ENCODE peak calls at places on chromosomes 4 and X, in ten cellular contexts. One of them, this sample, is unnamed.

GRCh38 chrX:21374994-21375794 is 976 bp downstream of the CNKSR2 start:
- DNase-seq in NCI-H345: no peak
- DNase-seq in stimulated activated CD8-positive, alpha-beta memory T cell treated with anti-CD3 and anti-CD28 coated beads, Interleukin-12 subunit alpha, Interleukin-12 subunit beta, amount 100 ng/mL, for 4 hours: no peak
- DNase-seq in hepatic stellate cell: no peak
- DNase-seq in ELF-1: peak
- DNase-seq in endothelial cell: peak
- DNase-seq in kidney tubule cell: no peak
- DNase-seq in T-helper 22 cell: no peak
- DNase-seq in colonic mucosa: no peak
- DNase-seq in tibial nerve: no peak
- DNase-seq in this sample: no peak

GRCh38 chr4:81694514-81694913 is 222.8 kb upstream of the RASGEF1B start:
- DNase-seq in NCI-H345: no peak
- DNase-seq in stimulated activated CD8-positive, alpha-beta memory T cell treated with anti-CD3 and anti-CD28 coated beads, Interleukin-12 subunit alpha, Interleukin-12 subunit beta, amount 100 ng/mL, for 4 hours: no peak
- DNase-seq in hepatic stellate cell: no peak
- DNase-seq in ELF-1: no peak
- DNase-seq in endothelial cell: no peak
- DNase-seq in kidney tubule cell: no peak
- DNase-seq in T-helper 22 cell: no peak
- DNase-seq in colonic mucosa: no peak
- DNase-seq in tibial nerve: no peak
- DNase-seq in this sample: no peak

GRCh38 chr4:32798471-32798870 is 2078.3 kb downstream of the PCDH7 start:
- DNase-seq in NCI-H345: no peak
- DNase-seq in stimulated activated CD8-positive, alpha-beta memory T cell treated with anti-CD3 and anti-CD28 coated beads, Interleukin-12 subunit alpha, Interleukin-12 subunit beta, amount 100 ng/mL, for 4 hours: no peak
- DNase-seq in hepatic stellate cell: no peak
- DNase-seq in ELF-1: no peak
- DNase-seq in endothelial cell: no peak
- DNase-seq in kidney tubule cell: no peak
- DNase-seq in T-helper 22 cell: no peak
- DNase-seq in colonic mucosa: no peak
- DNase-seq in tibial nerve: no peak
- DNase-seq in this sample: no peak

GRCh38 chr4:5839751-5840674 is 52.9 kb downstream of the CRMP1 start:
- DNase-seq in NCI-H345: no peak
- DNase-seq in stimulated activated CD8-positive, alpha-beta memory T cell treated with anti-CD3 and anti-CD28 coated beads, Interleukin-12 subunit alpha, Interleukin-12 subunit beta, amount 100 ng/mL, for 4 hours: no peak
- DNase-seq in hepatic stellate cell: no peak
- DNase-seq in ELF-1: peak
- DNase-seq in endothelial cell: no peak
- DNase-seq in kidney tubule cell: no peak
- DNase-seq in T-helper 22 cell: no peak
- DNase-seq in colonic mucosa: peak
- DNase-seq in tibial nerve: peak
- DNase-seq in this sample: no peak

GRCh38 chr4:47442980-47443379 is 20.5 kb downstream of the COMMD8 start:
- DNase-seq in NCI-H345: no peak
- DNase-seq in stimulated activated CD8-positive, alpha-beta memory T cell treated with anti-CD3 and anti-CD28 coated beads, Interleukin-12 subunit alpha, Interleukin-12 subunit beta, amount 100 ng/mL, for 4 hours: no peak
- DNase-seq in hepatic stellate cell: no peak
- DNase-seq in ELF-1: no peak
- DNase-seq in endothelial cell: no peak
- DNase-seq in kidney tubule cell: no peak
- DNase-seq in T-helper 22 cell: no peak
- DNase-seq in colonic mucosa: no peak
- DNase-seq in tibial nerve: no peak
- DNase-seq in this sample: no peak

GRCh38 chr4:127188847-127189246 is 443.9 kb upstream of the INTU start:
- DNase-seq in NCI-H345: no peak
- DNase-seq in stimulated activated CD8-positive, alpha-beta memory T cell treated with anti-CD3 and anti-CD28 coated beads, Interleukin-12 subunit alpha, Interleukin-12 subunit beta, amount 100 ng/mL, for 4 hours: no peak
- DNase-seq in hepatic stellate cell: no peak
- DNase-seq in ELF-1: no peak
- DNase-seq in endothelial cell: no peak
- DNase-seq in kidney tubule cell: no peak
- DNase-seq in T-helper 22 cell: no peak
- DNase-seq in colonic mucosa: no peak
- DNase-seq in tibial nerve: no peak
- DNase-seq in this sample: no peak

GRCh38 chr4:85703098-85703497 is 228.1 kb downstream of the ARHGAP24 start:
- DNase-seq in NCI-H345: no peak
- DNase-seq in stimulated activated CD8-positive, alpha-beta memory T cell treated with anti-CD3 and anti-CD28 coated beads, Interleukin-12 subunit alpha, Interleukin-12 subunit beta, amount 100 ng/mL, for 4 hours: no peak
- DNase-seq in hepatic stellate cell: no peak
- DNase-seq in ELF-1: no peak
- DNase-seq in endothelial cell: no peak
- DNase-seq in kidney tubule cell: no peak
- DNase-seq in T-helper 22 cell: no peak
- DNase-seq in colonic mucosa: no peak
- DNase-seq in tibial nerve: no peak
- DNase-seq in this sample: no peak

GRCh38 chrX:153922286-153922573 is 3.8 kb downstream of the ARHGAP4 start:
- DNase-seq in NCI-H345: no peak
- DNase-seq in stimulated activated CD8-positive, alpha-beta memory T cell treated with anti-CD3 and anti-CD28 coated beads, Interleukin-12 subunit alpha, Interleukin-12 subunit beta, amount 100 ng/mL, for 4 hours: no peak
- DNase-seq in hepatic stellate cell: no peak
- DNase-seq in ELF-1: no peak
- DNase-seq in endothelial cell: no peak
- DNase-seq in kidney tubule cell: no peak
- DNase-seq in T-helper 22 cell: no peak
- DNase-seq in colonic mucosa: no peak
- DNase-seq in tibial nerve: no peak
- DNase-seq in this sample: no peak

GRCh38 chr4:153318696-153319320 is 25.7 kb upstream of the MND1 start:
- DNase-seq in NCI-H345: peak
- DNase-seq in stimulated activated CD8-positive, alpha-beta memory T cell treated with anti-CD3 and anti-CD28 coated beads, Interleukin-12 subunit alpha, Interleukin-12 subunit beta, amount 100 ng/mL, for 4 hours: no peak
- DNase-seq in hepatic stellate cell: peak
- DNase-seq in ELF-1: no peak
- DNase-seq in endothelial cell: no peak
- DNase-seq in kidney tubule cell: peak
- DNase-seq in T-helper 22 cell: no peak
- DNase-seq in colonic mucosa: no peak
- DNase-seq in tibial nerve: peak
- DNase-seq in this sample: peak

GRCh38 chrX:35149517-35149916 is 206.9 kb downstream of the FAM47B start:
- DNase-seq in NCI-H345: no peak
- DNase-seq in stimulated activated CD8-positive, alpha-beta memory T cell treated with anti-CD3 and anti-CD28 coated beads, Interleukin-12 subunit alpha, Interleukin-12 subunit beta, amount 100 ng/mL, for 4 hours: no peak
- DNase-seq in hepatic stellate cell: no peak
- DNase-seq in ELF-1: no peak
- DNase-seq in endothelial cell: no peak
- DNase-seq in kidney tubule cell: no peak
- DNase-seq in T-helper 22 cell: no peak
- DNase-seq in colonic mucosa: no peak
- DNase-seq in tibial nerve: no peak
- DNase-seq in this sample: no peak

GRCh38 chr4:21097026-21097425 is 396.8 kb downstream of the PACRGL start:
- DNase-seq in NCI-H345: no peak
- DNase-seq in stimulated activated CD8-positive, alpha-beta memory T cell treated with anti-CD3 and anti-CD28 coated beads, Interleukin-12 subunit alpha, Interleukin-12 subunit beta, amount 100 ng/mL, for 4 hours: no peak
- DNase-seq in hepatic stellate cell: no peak
- DNase-seq in ELF-1: no peak
- DNase-seq in endothelial cell: no peak
- DNase-seq in kidney tubule cell: no peak
- DNase-seq in T-helper 22 cell: no peak
- DNase-seq in colonic mucosa: no peak
- DNase-seq in tibial nerve: no peak
- DNase-seq in this sample: no peak

GRCh38 chrX:145818522-145819075 is 970 bp downstream of the SLITRK2 start:
- DNase-seq in NCI-H345: no peak
- DNase-seq in stimulated activated CD8-positive, alpha-beta memory T cell treated with anti-CD3 and anti-CD28 coated beads, Interleukin-12 subunit alpha, Interleukin-12 subunit beta, amount 100 ng/mL, for 4 hours: no peak
- DNase-seq in hepatic stellate cell: no peak
- DNase-seq in ELF-1: peak
- DNase-seq in endothelial cell: no peak
- DNase-seq in kidney tubule cell: no peak
- DNase-seq in T-helper 22 cell: no peak
- DNase-seq in colonic mucosa: no peak
- DNase-seq in tibial nerve: no peak
- DNase-seq in this sample: no peak

GRCh38 chr4:145937990-145938611 is 522 bp downstream of the ZNF827 start:
- DNase-seq in NCI-H345: peak
- DNase-seq in stimulated activated CD8-positive, alpha-beta memory T cell treated with anti-CD3 and anti-CD28 coated beads, Interleukin-12 subunit alpha, Interleukin-12 subunit beta, amount 100 ng/mL, for 4 hours: peak
- DNase-seq in hepatic stellate cell: peak
- DNase-seq in ELF-1: peak
- DNase-seq in endothelial cell: peak
- DNase-seq in kidney tubule cell: peak
- DNase-seq in T-helper 22 cell: peak
- DNase-seq in colonic mucosa: peak
- DNase-seq in tibial nerve: no peak
- DNase-seq in this sample: peak